ENCODE peak calls at places on chromosomes 2 and 18, in nine cellular contexts. F is BJ; L is NCI-H1694 treated with DMSO at 0.1 percent for 48 hours; T is BE2C; G is tibial nerve; Q is activated effector memory CD4-positive, alpha-beta T cell treated with anti-CD3 and anti-CD28 coated beads, Interleukin-2, amount 50 U/mL, for 16 hours; P is chondrocyte; W is body of pancreas; I is amniotic epithelial cell. A is an unnamed sample.
A peak's percentile ranks its signal among the peaks of the same experiment; 100 is the strongest.

GRCh38 chr2:62826141-62826540 is 120.6 kb downstream of the EHBP1 start:
- DNase-seq in W (no peak), G (no peak), T (no peak), L (no peak), Q (no peak), F (peak; percentile 13), P (no peak), I (peak; percentile 58), A (no peak)

GRCh38 chr2:47422016-47422415 is 19.1 kb downstream of the MSH2 start:
- DNase-seq in W (no peak), F (no peak), L (no peak), G (no peak), I (peak; percentile 25), Q (no peak), P (no peak), T (no peak), A (no peak)

GRCh38 chr2:165886487-165887146 is 67.0 kb downstream of the TTC21B start:
- DNase-seq in G (no peak), L (peak; percentile 98), W (no peak), P (no peak), Q (no peak), T (no peak), I (no peak), F (no peak), A (no peak)

GRCh38 chr2:45173513-45173912 is 164.3 kb upstream of the SIX2 start:
- DNase-seq in I (peak; percentile 88), G (no peak), F (peak; percentile 81), P (no peak), Q (no peak), L (no peak), T (no peak), W (peak; percentile 15), A (no peak)

GRCh38 chr18:596288-596881 is 403 bp upstream of the CLUL1 start:
- DNase-seq in F (no peak), W (peak; percentile 84), I (no peak), T (no peak), L (no peak), Q (no peak), P (no peak), G (no peak), A (no peak)

GRCh38 chr2:216880509-216881184 is 20.8 kb upstream of the TNP1 start:
- DNase-seq in G (no peak), Q (no peak), T (no peak), L (no peak), F (no peak), W (no peak), P (no peak), I (peak; percentile 6), A (peak; percentile 24)

GRCh38 chr2:203871371-203871983 is 3.9 kb downstream of the CTLA4 start:
- DNase-seq in P (no peak), Q (no peak), F (no peak), G (no peak), I (no peak), W (peak; percentile 8), T (no peak), L (no peak), A (no peak)

GRCh38 chr2:105561401-105561800 is 162.6 kb upstream of the FHL2 start:
- DNase-seq in W (no peak), I (no peak), G (no peak), P (no peak), Q (peak; percentile 37), L (no peak), T (no peak), F (no peak), A (no peak)

GRCh38 chr2:158717366-158718195 is 77.5 kb upstream of the DAPL1 start:
- DNase-seq in W (no peak), I (no peak), P (no peak), L (no peak), G (no peak), T (no peak), Q (no peak), F (no peak), A (no peak)

GRCh38 chr2:236569593-236569973 is at the start of gene ACKR3:
- DNase-seq in Q (peak; percentile 83), F (peak; percentile 68), L (peak; percentile 92), I (peak; percentile 77), P (peak; percentile 86), T (no peak), G (peak; percentile 76), W (peak; percentile 92), A (peak; percentile 89)

GRCh38 chr2:161436411-161436810 is 20.3 kb downstream of the TBR1 start:
- DNase-seq in I (peak; percentile 80), F (peak; percentile 23), P (no peak), W (no peak), L (no peak), G (no peak), T (no peak), Q (no peak), A (no peak)

GRCh38 chr18:40917096-40917495 is 1037.9 kb upstream of the PIK3C3 start:
- DNase-seq in I (peak; percentile 23), L (no peak), G (no peak), P (no peak), Q (no peak), W (no peak), T (no peak), F (no peak), A (no peak)

GRCh38 chr2:221752781-221753180 is 180.7 kb upstream of the EPHA4 start:
- DNase-seq in F (no peak), P (no peak), T (no peak), W (no peak), Q (no peak), G (no peak), L (no peak), I (no peak), A (no peak)

GRCh38 chr2:68255736-68256450 is 3.6 kb upstream of the PPP3R1 start:
- DNase-seq in T (no peak), I (no peak), P (no peak), L (no peak), F (no peak), W (no peak), Q (no peak), G (no peak), A (no peak)

GRCh38 chr18:53375641-53376040 is 848.8 kb downstream of the MBD2 start:
- DNase-seq in W (no peak), Q (no peak), T (no peak), G (no peak), F (no peak), L (no peak), I (no peak), P (no peak), A (no peak)

GRCh38 chr2:231467016-231467545 is 2.8 kb upstream of the NCL start:
- DNase-seq in Q (peak; percentile 38), I (no peak), P (no peak), W (no peak), G (no peak), L (no peak), F (no peak), T (no peak), A (no peak)

GRCh38 chr18:30583768-30584167 is 458.8 kb downstream of the DSC3 start:
- DNase-seq in T (no peak), P (no peak), G (no peak), L (no peak), Q (no peak), F (no peak), I (no peak), W (no peak), A (no peak)

GRCh38 chr2:188983427-188984101 is 9.4 kb downstream of the COL3A1 start:
- DNase-seq in G (no peak), Q (no peak), T (no peak), P (no peak), L (no peak), I (peak; percentile 71), W (no peak), F (peak; percentile 50), A (no peak)

GRCh38 chr2:86283461-86284030 is 53.9 kb downstream of the REEP1 start:
- DNase-seq in G (no peak), W (no peak), P (no peak), I (peak; percentile 12), F (no peak), Q (no peak), L (no peak), T (no peak), A (no peak)

GRCh38 chr2:1742680-1743395 is 1.5 kb downstream of the PXDN start:
- DNase-seq in Q (no peak), I (peak; percentile 86), W (peak; percentile 57), T (peak; percentile 29), G (peak; percentile 82), P (peak; percentile 96), F (peak; percentile 80), L (no peak), A (no peak)

GRCh38 chr2:118569876-118570535 is 277.4 kb downstream of the EN1 start:
- DNase-seq in Q (no peak), I (no peak), L (no peak), P (no peak), T (no peak), F (no peak), G (no peak), W (no peak), A (no peak)

GRCh38 chr2:155733091-155733870 is 599.2 kb downstream of the NR4A2 start:
- DNase-seq in T (peak; percentile 19), P (no peak), L (peak; percentile 81), G (no peak), Q (no peak), W (no peak), F (no peak), I (no peak), A (no peak)

GRCh38 chr2:216857131-216857550 is 2.7 kb downstream of the TNP1 start:
- DNase-seq in G (no peak), Q (no peak), F (no peak), L (no peak), T (no peak), W (no peak), P (no peak), I (no peak), A (no peak)

GRCh38 chr18:48157956-48158355 is 227.5 kb upstream of the SMAD2 start:
- DNase-seq in T (no peak), W (no peak), P (no peak), Q (no peak), G (no peak), F (no peak), I (no peak), L (no peak), A (no peak)

GRCh38 chr2:20759487-20759886 is 63.4 kb downstream of the LDAH start:
- DNase-seq in I (no peak), Q (no peak), L (no peak), W (no peak), T (no peak), F (no peak), G (no peak), P (no peak), A (no peak)

GRCh38 chr18:34122724-34123334 is 101.9 kb downstream of the NOL4 start:
- DNase-seq in W (peak; percentile 64), T (peak; percentile 10), P (no peak), Q (no peak), F (no peak), L (peak; percentile 65), G (peak; percentile 23), I (peak; percentile 58), A (no peak)

GRCh38 chr2:72893594-72894319 is 6.5 kb downstream of the SPR start:
- DNase-seq in W (peak; percentile 42), I (peak; percentile 47), F (no peak), G (no peak), P (no peak), Q (peak; percentile 72), L (peak; percentile 82), T (peak; percentile 65), A (peak; percentile 40)

GRCh38 chr2:148989882-148990493 is 48.5 kb upstream of the LYPD6B start:
- DNase-seq in L (peak; percentile 72), I (peak; percentile 76), P (no peak), Q (no peak), F (no peak), T (peak; percentile 45), W (peak; percentile 83), G (peak; percentile 86), A (peak; percentile 65)

GRCh38 chr18:48785686-48786470 is 164.9 kb downstream of the SMAD7 start:
- DNase-seq in W (no peak), L (no peak), G (no peak), T (no peak), Q (peak; percentile 45), I (no peak), P (peak; percentile 57), F (no peak), A (no peak)

GRCh38 chr2:220653776-220654175 is 918.3 kb downstream of the EPHA4 start:
- DNase-seq in F (no peak), T (no peak), I (no peak), P (no peak), L (no peak), G (no peak), Q (no peak), W (no peak), A (no peak)

GRCh38 chr2:32977228-32977758 is 30.5 kb downstream of the LTBP1 start:
- DNase-seq in L (peak; percentile 62), G (no peak), W (peak; percentile 84), F (no peak), Q (no peak), P (no peak), I (no peak), T (peak; percentile 71), A (no peak)

A was measured in naive thymus-derived CD4-positive, alpha-beta T cell.